ENCODE peak calls at places on chromosomes 1 and 21, in ten cellular contexts. One of them, this sample, is unnamed.

GRCh38 chr1:116673935-116674630 is 6.5 kb upstream of the IGSF3 start:
- DNase-seq in cardiac muscle cell: peak; percentile 38
- DNase-seq in stimulated activated CD8-positive, alpha-beta memory T cell treated with anti-CD3 and anti-CD28 coated beads, Interleukin-2, amount 100 ng/mL, for 1 hour: no peak
- DNase-seq in SJSA1: no peak
- DNase-seq in activated T-cell treated with anti-CD3 and anti-CD28 coated beads, Interleukin-2, amount 50 U/mL, for 24 hours: no peak
- DNase-seq in BJ: no peak
- DNase-seq in prostate gland: peak; percentile 22
- DNase-seq in lung: no peak
- DNase-seq in lower leg skin: no peak
- DNase-seq in AG04450: no peak
- DNase-seq in this sample: no peak

GRCh38 chr1:29237906-29238600 is 1.7 kb downstream of the PTPRU start:
- DNase-seq in cardiac muscle cell: peak; percentile 43
- DNase-seq in stimulated activated CD8-positive, alpha-beta memory T cell treated with anti-CD3 and anti-CD28 coated beads, Interleukin-2, amount 100 ng/mL, for 1 hour: no peak
- DNase-seq in SJSA1: no peak
- DNase-seq in activated T-cell treated with anti-CD3 and anti-CD28 coated beads, Interleukin-2, amount 50 U/mL, for 24 hours: peak; percentile 49
- DNase-seq in BJ: no peak
- DNase-seq in prostate gland: peak; percentile 54
- DNase-seq in lung: peak; percentile 37
- DNase-seq in lower leg skin: peak; percentile 22
- DNase-seq in AG04450: no peak
- DNase-seq in this sample: no peak

GRCh38 chr1:27725374-27726172 is at the start of gene FAM76A:
- DNase-seq in cardiac muscle cell: peak; percentile 100
- DNase-seq in stimulated activated CD8-positive, alpha-beta memory T cell treated with anti-CD3 and anti-CD28 coated beads, Interleukin-2, amount 100 ng/mL, for 1 hour: peak; percentile 98
- DNase-seq in SJSA1: peak; percentile 99
- DNase-seq in activated T-cell treated with anti-CD3 and anti-CD28 coated beads, Interleukin-2, amount 50 U/mL, for 24 hours: peak; percentile 100
- DNase-seq in BJ: peak; percentile 94
- DNase-seq in prostate gland: peak; percentile 99
- DNase-seq in lung: peak; percentile 99
- DNase-seq in lower leg skin: peak; percentile 99
- DNase-seq in AG04450: peak; percentile 99
- DNase-seq in this sample: peak; percentile 98

GRCh38 chr1:3468236-3469103 is 14.0 kb downstream of the ARHGEF16 start:
- DNase-seq in cardiac muscle cell: no peak
- DNase-seq in stimulated activated CD8-positive, alpha-beta memory T cell treated with anti-CD3 and anti-CD28 coated beads, Interleukin-2, amount 100 ng/mL, for 1 hour: no peak
- DNase-seq in SJSA1: peak; percentile 94
- DNase-seq in activated T-cell treated with anti-CD3 and anti-CD28 coated beads, Interleukin-2, amount 50 U/mL, for 24 hours: no peak
- DNase-seq in BJ: no peak
- DNase-seq in prostate gland: no peak
- DNase-seq in lung: no peak
- DNase-seq in lower leg skin: no peak
- DNase-seq in AG04450: no peak
- DNase-seq in this sample: no peak

GRCh38 chr1:247118946-247119446 is 14.8 kb upstream of the ZNF669 start:
- DNase-seq in cardiac muscle cell: peak; percentile 47
- DNase-seq in stimulated activated CD8-positive, alpha-beta memory T cell treated with anti-CD3 and anti-CD28 coated beads, Interleukin-2, amount 100 ng/mL, for 1 hour: no peak
- DNase-seq in SJSA1: no peak
- DNase-seq in activated T-cell treated with anti-CD3 and anti-CD28 coated beads, Interleukin-2, amount 50 U/mL, for 24 hours: peak; percentile 41
- DNase-seq in BJ: no peak
- DNase-seq in prostate gland: no peak
- DNase-seq in lung: no peak
- DNase-seq in lower leg skin: no peak
- DNase-seq in AG04450: no peak
- DNase-seq in this sample: no peak

GRCh38 chr1:229349463-229350385 is 6.9 kb upstream of the CCSAP start:
- DNase-seq in cardiac muscle cell: no peak
- DNase-seq in stimulated activated CD8-positive, alpha-beta memory T cell treated with anti-CD3 and anti-CD28 coated beads, Interleukin-2, amount 100 ng/mL, for 1 hour: no peak
- DNase-seq in SJSA1: no peak
- DNase-seq in activated T-cell treated with anti-CD3 and anti-CD28 coated beads, Interleukin-2, amount 50 U/mL, for 24 hours: no peak
- DNase-seq in BJ: no peak
- DNase-seq in prostate gland: no peak
- DNase-seq in lung: no peak
- DNase-seq in lower leg skin: no peak
- DNase-seq in AG04450: no peak
- DNase-seq in this sample: no peak

GRCh38 chr1:94418664-94419655 is 771 bp downstream of the ABCD3 start:
- DNase-seq in cardiac muscle cell: peak; percentile 46
- DNase-seq in stimulated activated CD8-positive, alpha-beta memory T cell treated with anti-CD3 and anti-CD28 coated beads, Interleukin-2, amount 100 ng/mL, for 1 hour: no peak
- DNase-seq in SJSA1: peak; percentile 54
- DNase-seq in activated T-cell treated with anti-CD3 and anti-CD28 coated beads, Interleukin-2, amount 50 U/mL, for 24 hours: no peak
- DNase-seq in BJ: no peak
- DNase-seq in prostate gland: peak; percentile 59
- DNase-seq in lung: peak; percentile 70
- DNase-seq in lower leg skin: peak; percentile 62
- DNase-seq in AG04450: no peak
- DNase-seq in this sample: no peak

GRCh38 chr1:218967836-218968235 is 205.8 kb upstream of the LYPLAL1 start:
- DNase-seq in cardiac muscle cell: peak; percentile 24
- DNase-seq in stimulated activated CD8-positive, alpha-beta memory T cell treated with anti-CD3 and anti-CD28 coated beads, Interleukin-2, amount 100 ng/mL, for 1 hour: no peak
- DNase-seq in SJSA1: no peak
- DNase-seq in activated T-cell treated with anti-CD3 and anti-CD28 coated beads, Interleukin-2, amount 50 U/mL, for 24 hours: no peak
- DNase-seq in BJ: peak; percentile 44
- DNase-seq in prostate gland: no peak
- DNase-seq in lung: no peak
- DNase-seq in lower leg skin: no peak
- DNase-seq in AG04450: no peak
- DNase-seq in this sample: no peak

GRCh38 chr1:87594736-87595383 is 266.2 kb downstream of the LMO4 start:
- DNase-seq in cardiac muscle cell: no peak
- DNase-seq in stimulated activated CD8-positive, alpha-beta memory T cell treated with anti-CD3 and anti-CD28 coated beads, Interleukin-2, amount 100 ng/mL, for 1 hour: no peak
- DNase-seq in SJSA1: no peak
- DNase-seq in activated T-cell treated with anti-CD3 and anti-CD28 coated beads, Interleukin-2, amount 50 U/mL, for 24 hours: no peak
- DNase-seq in BJ: no peak
- DNase-seq in prostate gland: no peak
- DNase-seq in lung: no peak
- DNase-seq in lower leg skin: no peak
- DNase-seq in AG04450: no peak
- DNase-seq in this sample: no peak

GRCh38 chr1:38444770-38445442 is 398.3 kb upstream of the POU3F1 start:
- DNase-seq in cardiac muscle cell: no peak
- DNase-seq in stimulated activated CD8-positive, alpha-beta memory T cell treated with anti-CD3 and anti-CD28 coated beads, Interleukin-2, amount 100 ng/mL, for 1 hour: no peak
- DNase-seq in SJSA1: no peak
- DNase-seq in activated T-cell treated with anti-CD3 and anti-CD28 coated beads, Interleukin-2, amount 50 U/mL, for 24 hours: no peak
- DNase-seq in BJ: no peak
- DNase-seq in prostate gland: no peak
- DNase-seq in lung: no peak
- DNase-seq in lower leg skin: no peak
- DNase-seq in AG04450: no peak
- DNase-seq in this sample: no peak

GRCh38 chr1:153613406-153613805 is 469 bp upstream of the S100A16 start:
- DNase-seq in cardiac muscle cell: no peak
- DNase-seq in stimulated activated CD8-positive, alpha-beta memory T cell treated with anti-CD3 and anti-CD28 coated beads, Interleukin-2, amount 100 ng/mL, for 1 hour: no peak
- DNase-seq in SJSA1: no peak
- DNase-seq in activated T-cell treated with anti-CD3 and anti-CD28 coated beads, Interleukin-2, amount 50 U/mL, for 24 hours: no peak
- DNase-seq in BJ: no peak
- DNase-seq in prostate gland: no peak
- DNase-seq in lung: no peak
- DNase-seq in lower leg skin: no peak
- DNase-seq in AG04450: no peak
- DNase-seq in this sample: no peak

GRCh38 chr1:8435569-8436071 is 117.7 kb downstream of the SLC45A1 start:
- DNase-seq in cardiac muscle cell: no peak
- DNase-seq in stimulated activated CD8-positive, alpha-beta memory T cell treated with anti-CD3 and anti-CD28 coated beads, Interleukin-2, amount 100 ng/mL, for 1 hour: no peak
- DNase-seq in SJSA1: no peak
- DNase-seq in activated T-cell treated with anti-CD3 and anti-CD28 coated beads, Interleukin-2, amount 50 U/mL, for 24 hours: no peak
- DNase-seq in BJ: no peak
- DNase-seq in prostate gland: no peak
- DNase-seq in lung: no peak
- DNase-seq in lower leg skin: no peak
- DNase-seq in AG04450: no peak
- DNase-seq in this sample: no peak

GRCh38 chr1:218676991-218677390 is 331.9 kb downstream of the TGFB2 start:
- DNase-seq in cardiac muscle cell: no peak
- DNase-seq in stimulated activated CD8-positive, alpha-beta memory T cell treated with anti-CD3 and anti-CD28 coated beads, Interleukin-2, amount 100 ng/mL, for 1 hour: no peak
- DNase-seq in SJSA1: no peak
- DNase-seq in activated T-cell treated with anti-CD3 and anti-CD28 coated beads, Interleukin-2, amount 50 U/mL, for 24 hours: no peak
- DNase-seq in BJ: no peak
- DNase-seq in prostate gland: no peak
- DNase-seq in lung: no peak
- DNase-seq in lower leg skin: no peak
- DNase-seq in AG04450: no peak
- DNase-seq in this sample: no peak

GRCh38 chr1:233518344-233518743 is 95.6 kb upstream of the KCNK1 start:
- DNase-seq in cardiac muscle cell: peak; percentile 11
- DNase-seq in stimulated activated CD8-positive, alpha-beta memory T cell treated with anti-CD3 and anti-CD28 coated beads, Interleukin-2, amount 100 ng/mL, for 1 hour: no peak
- DNase-seq in SJSA1: no peak
- DNase-seq in activated T-cell treated with anti-CD3 and anti-CD28 coated beads, Interleukin-2, amount 50 U/mL, for 24 hours: no peak
- DNase-seq in BJ: no peak
- DNase-seq in prostate gland: no peak
- DNase-seq in lung: peak; percentile 44
- DNase-seq in lower leg skin: no peak
- DNase-seq in AG04450: no peak
- DNase-seq in this sample: no peak

GRCh38 chr21:33731447-33731846 is 89.1 kb downstream of the ITSN1 start:
- DNase-seq in cardiac muscle cell: peak; percentile 71
- DNase-seq in stimulated activated CD8-positive, alpha-beta memory T cell treated with anti-CD3 and anti-CD28 coated beads, Interleukin-2, amount 100 ng/mL, for 1 hour: no peak
- DNase-seq in SJSA1: no peak
- DNase-seq in activated T-cell treated with anti-CD3 and anti-CD28 coated beads, Interleukin-2, amount 50 U/mL, for 24 hours: no peak
- DNase-seq in BJ: no peak
- DNase-seq in prostate gland: no peak
- DNase-seq in lung: no peak
- DNase-seq in lower leg skin: no peak
- DNase-seq in AG04450: no peak
- DNase-seq in this sample: no peak

GRCh38 chr1:25096307-25097150 is 135.8 kb downstream of the SYF2 start:
- DNase-seq in cardiac muscle cell: no peak
- DNase-seq in stimulated activated CD8-positive, alpha-beta memory T cell treated with anti-CD3 and anti-CD28 coated beads, Interleukin-2, amount 100 ng/mL, for 1 hour: no peak
- DNase-seq in SJSA1: no peak
- DNase-seq in activated T-cell treated with anti-CD3 and anti-CD28 coated beads, Interleukin-2, amount 50 U/mL, for 24 hours: no peak
- DNase-seq in BJ: no peak
- DNase-seq in prostate gland: no peak
- DNase-seq in lung: no peak
- DNase-seq in lower leg skin: no peak
- DNase-seq in AG04450: no peak
- DNase-seq in this sample: no peak

GRCh38 chr21:44497641-44498243 is 42.3 kb downstream of the KRTAP10-1 start:
- DNase-seq in cardiac muscle cell: peak; percentile 37
- DNase-seq in stimulated activated CD8-positive, alpha-beta memory T cell treated with anti-CD3 and anti-CD28 coated beads, Interleukin-2, amount 100 ng/mL, for 1 hour: no peak
- DNase-seq in SJSA1: no peak
- DNase-seq in activated T-cell treated with anti-CD3 and anti-CD28 coated beads, Interleukin-2, amount 50 U/mL, for 24 hours: no peak
- DNase-seq in BJ: no peak
- DNase-seq in prostate gland: no peak
- DNase-seq in lung: no peak
- DNase-seq in lower leg skin: peak; percentile 42
- DNase-seq in AG04450: no peak
- DNase-seq in this sample: no peak